ENCODE peak calls at places on chromosome 14, in ten cellular contexts. One of them, this sample, is unnamed.

GRCh38 chr14:55427439-55427838 is 13.0 kb downstream of the TBPL2 start:
- DNase-seq in iPS-NIHi11: no peak
- DNase-seq in stimulated activated CD4-positive, alpha-beta T cell treated with anti-CD3 and anti-CD28 coated beads, Interleukin-4, amount 100 ng/mL, for 48 hours: no peak
- DNase-seq in central memory CD8-positive, alpha-beta T cell: no peak
- DNase-seq in fibroblast of the aortic adventitia: no peak
- DNase-seq in fibroblast of pulmonary artery: no peak
- DNase-seq in GM03348: no peak
- DNase-seq in NCI-H2029 treated with DMSO at 0.1 percent for 48 hours: no peak
- DNase-seq in effector memory CD4-positive, alpha-beta T cell: no peak
- DNase-seq in neuronal stem cell: no peak
- DNase-seq in this sample: no peak

GRCh38 chr14:89252887-89253532 is 164.0 kb downstream of the FOXN3 start:
- DNase-seq in stimulated activated CD4-positive, alpha-beta T cell treated with anti-CD3 and anti-CD28 coated beads, Interleukin-4, amount 100 ng/mL, for 48 hours: no peak
- DNase-seq in fibroblast of the aortic adventitia: no peak
- DNase-seq in effector memory CD4-positive, alpha-beta T cell: no peak
- DNase-seq in fibroblast of pulmonary artery: peak; percentile 17
- DNase-seq in NCI-H2029 treated with DMSO at 0.1 percent for 48 hours: no peak
- DNase-seq in iPS-NIHi11: peak; percentile 31
- DNase-seq in neuronal stem cell: no peak
- DNase-seq in GM03348: no peak
- DNase-seq in central memory CD8-positive, alpha-beta T cell: no peak
- DNase-seq in this sample: no peak

GRCh38 chr14:104252256-104253215 is 114.1 kb downstream of the KIF26A start:
- DNase-seq in stimulated activated CD4-positive, alpha-beta T cell treated with anti-CD3 and anti-CD28 coated beads, Interleukin-4, amount 100 ng/mL, for 48 hours: no peak
- DNase-seq in GM03348: no peak
- DNase-seq in neuronal stem cell: no peak
- DNase-seq in iPS-NIHi11: no peak
- DNase-seq in NCI-H2029 treated with DMSO at 0.1 percent for 48 hours: no peak
- DNase-seq in effector memory CD4-positive, alpha-beta T cell: no peak
- DNase-seq in fibroblast of pulmonary artery: no peak
- DNase-seq in central memory CD8-positive, alpha-beta T cell: no peak
- DNase-seq in fibroblast of the aortic adventitia: no peak
- DNase-seq in this sample: no peak

GRCh38 chr14:23929822-23930294 is 23.7 kb upstream of the DHRS4 start:
- DNase-seq in central memory CD8-positive, alpha-beta T cell: peak; percentile 87
- DNase-seq in iPS-NIHi11: peak; percentile 89
- DNase-seq in fibroblast of pulmonary artery: peak; percentile 73
- DNase-seq in NCI-H2029 treated with DMSO at 0.1 percent for 48 hours: no peak
- DNase-seq in effector memory CD4-positive, alpha-beta T cell: peak; percentile 59
- DNase-seq in GM03348: peak; percentile 85
- DNase-seq in fibroblast of the aortic adventitia: peak; percentile 74
- DNase-seq in neuronal stem cell: peak; percentile 81
- DNase-seq in stimulated activated CD4-positive, alpha-beta T cell treated with anti-CD3 and anti-CD28 coated beads, Interleukin-4, amount 100 ng/mL, for 48 hours: peak; percentile 73
- DNase-seq in this sample: peak; percentile 79

GRCh38 chr14:44736326-44736725 is 225.4 kb downstream of the KLHL28 start:
- DNase-seq in effector memory CD4-positive, alpha-beta T cell: no peak
- DNase-seq in stimulated activated CD4-positive, alpha-beta T cell treated with anti-CD3 and anti-CD28 coated beads, Interleukin-4, amount 100 ng/mL, for 48 hours: no peak
- DNase-seq in NCI-H2029 treated with DMSO at 0.1 percent for 48 hours: no peak
- DNase-seq in iPS-NIHi11: no peak
- DNase-seq in neuronal stem cell: no peak
- DNase-seq in fibroblast of pulmonary artery: peak; percentile 12
- DNase-seq in GM03348: no peak
- DNase-seq in fibroblast of the aortic adventitia: peak; percentile 27
- DNase-seq in central memory CD8-positive, alpha-beta T cell: no peak
- DNase-seq in this sample: no peak

GRCh38 chr14:28300356-28300755 is 466.2 kb upstream of the FOXG1 start:
- DNase-seq in effector memory CD4-positive, alpha-beta T cell: no peak
- DNase-seq in fibroblast of pulmonary artery: no peak
- DNase-seq in central memory CD8-positive, alpha-beta T cell: no peak
- DNase-seq in fibroblast of the aortic adventitia: peak; percentile 27
- DNase-seq in iPS-NIHi11: no peak
- DNase-seq in NCI-H2029 treated with DMSO at 0.1 percent for 48 hours: no peak
- DNase-seq in neuronal stem cell: no peak
- DNase-seq in GM03348: no peak
- DNase-seq in stimulated activated CD4-positive, alpha-beta T cell treated with anti-CD3 and anti-CD28 coated beads, Interleukin-4, amount 100 ng/mL, for 48 hours: no peak
- DNase-seq in this sample: no peak

GRCh38 chr14:100078997-100079561 is 13.9 kb downstream of the EVL start:
- DNase-seq in effector memory CD4-positive, alpha-beta T cell: peak; percentile 79
- DNase-seq in stimulated activated CD4-positive, alpha-beta T cell treated with anti-CD3 and anti-CD28 coated beads, Interleukin-4, amount 100 ng/mL, for 48 hours: peak; percentile 65
- DNase-seq in fibroblast of pulmonary artery: peak; percentile 37
- DNase-seq in neuronal stem cell: no peak
- DNase-seq in iPS-NIHi11: peak; percentile 38
- DNase-seq in NCI-H2029 treated with DMSO at 0.1 percent for 48 hours: no peak
- DNase-seq in GM03348: peak; percentile 56
- DNase-seq in fibroblast of the aortic adventitia: peak; percentile 57
- DNase-seq in central memory CD8-positive, alpha-beta T cell: peak; percentile 68
- DNase-seq in this sample: no peak

GRCh38 chr14:61438860-61439765 is 117.7 kb downstream of the PRKCH start:
- DNase-seq in iPS-NIHi11: peak; percentile 77
- DNase-seq in central memory CD8-positive, alpha-beta T cell: no peak
- DNase-seq in fibroblast of pulmonary artery: peak; percentile 82
- DNase-seq in neuronal stem cell: peak; percentile 12
- DNase-seq in stimulated activated CD4-positive, alpha-beta T cell treated with anti-CD3 and anti-CD28 coated beads, Interleukin-4, amount 100 ng/mL, for 48 hours: no peak
- DNase-seq in NCI-H2029 treated with DMSO at 0.1 percent for 48 hours: peak; percentile 99
- DNase-seq in GM03348: peak; percentile 29
- DNase-seq in fibroblast of the aortic adventitia: peak; percentile 75
- DNase-seq in effector memory CD4-positive, alpha-beta T cell: peak; percentile 23
- DNase-seq in this sample: no peak

GRCh38 chr14:70995671-70996070 is 88.4 kb downstream of the PCNX1 start:
- DNase-seq in fibroblast of pulmonary artery: no peak
- DNase-seq in iPS-NIHi11: peak; percentile 36
- DNase-seq in central memory CD8-positive, alpha-beta T cell: no peak
- DNase-seq in GM03348: no peak
- DNase-seq in fibroblast of the aortic adventitia: no peak
- DNase-seq in effector memory CD4-positive, alpha-beta T cell: no peak
- DNase-seq in neuronal stem cell: no peak
- DNase-seq in NCI-H2029 treated with DMSO at 0.1 percent for 48 hours: no peak
- DNase-seq in stimulated activated CD4-positive, alpha-beta T cell treated with anti-CD3 and anti-CD28 coated beads, Interleukin-4, amount 100 ng/mL, for 48 hours: no peak
- DNase-seq in this sample: no peak

GRCh38 chr14:64841772-64842490 is 37.8 kb downstream of the SPTB start:
- DNase-seq in iPS-NIHi11: no peak
- DNase-seq in fibroblast of pulmonary artery: no peak
- DNase-seq in stimulated activated CD4-positive, alpha-beta T cell treated with anti-CD3 and anti-CD28 coated beads, Interleukin-4, amount 100 ng/mL, for 48 hours: no peak
- DNase-seq in fibroblast of the aortic adventitia: no peak
- DNase-seq in GM03348: no peak
- DNase-seq in NCI-H2029 treated with DMSO at 0.1 percent for 48 hours: no peak
- DNase-seq in effector memory CD4-positive, alpha-beta T cell: no peak
- DNase-seq in central memory CD8-positive, alpha-beta T cell: no peak
- DNase-seq in neuronal stem cell: no peak
- DNase-seq in this sample: no peak

GRCh38 chr14:65502676-65503124 is 90.2 kb downstream of the FUT8 start:
- DNase-seq in iPS-NIHi11: peak; percentile 5
- DNase-seq in fibroblast of the aortic adventitia: peak; percentile 77
- DNase-seq in fibroblast of pulmonary artery: peak; percentile 81
- DNase-seq in NCI-H2029 treated with DMSO at 0.1 percent for 48 hours: no peak
- DNase-seq in neuronal stem cell: no peak
- DNase-seq in effector memory CD4-positive, alpha-beta T cell: no peak
- DNase-seq in stimulated activated CD4-positive, alpha-beta T cell treated with anti-CD3 and anti-CD28 coated beads, Interleukin-4, amount 100 ng/mL, for 48 hours: no peak
- DNase-seq in central memory CD8-positive, alpha-beta T cell: no peak
- DNase-seq in GM03348: peak; percentile 30
- DNase-seq in this sample: no peak

GRCh38 chr14:71319646-71320045 is 412.4 kb downstream of the PCNX1 start:
- DNase-seq in iPS-NIHi11: peak; percentile 18
- DNase-seq in NCI-H2029 treated with DMSO at 0.1 percent for 48 hours: no peak
- DNase-seq in fibroblast of the aortic adventitia: peak; percentile 48
- DNase-seq in GM03348: no peak
- DNase-seq in fibroblast of pulmonary artery: peak; percentile 48
- DNase-seq in effector memory CD4-positive, alpha-beta T cell: no peak
- DNase-seq in central memory CD8-positive, alpha-beta T cell: no peak
- DNase-seq in neuronal stem cell: no peak
- DNase-seq in stimulated activated CD4-positive, alpha-beta T cell treated with anti-CD3 and anti-CD28 coated beads, Interleukin-4, amount 100 ng/mL, for 48 hours: no peak
- DNase-seq in this sample: peak; percentile 17

GRCh38 chr14:57293851-57294837 is 25.4 kb downstream of the AP5M1 start:
- DNase-seq in neuronal stem cell: no peak
- DNase-seq in iPS-NIHi11: no peak
- DNase-seq in stimulated activated CD4-positive, alpha-beta T cell treated with anti-CD3 and anti-CD28 coated beads, Interleukin-4, amount 100 ng/mL, for 48 hours: no peak
- DNase-seq in effector memory CD4-positive, alpha-beta T cell: no peak
- DNase-seq in NCI-H2029 treated with DMSO at 0.1 percent for 48 hours: peak; percentile 10
- DNase-seq in fibroblast of pulmonary artery: peak; percentile 49
- DNase-seq in fibroblast of the aortic adventitia: peak; percentile 56
- DNase-seq in GM03348: peak; percentile 11
- DNase-seq in central memory CD8-positive, alpha-beta T cell: no peak
- DNase-seq in this sample: no peak

GRCh38 chr14:80862983-80863382 is 78.6 kb downstream of the CEP128 start:
- DNase-seq in effector memory CD4-positive, alpha-beta T cell: no peak
- DNase-seq in fibroblast of the aortic adventitia: peak; percentile 16
- DNase-seq in GM03348: peak; percentile 14
- DNase-seq in neuronal stem cell: no peak
- DNase-seq in iPS-NIHi11: no peak
- DNase-seq in NCI-H2029 treated with DMSO at 0.1 percent for 48 hours: no peak
- DNase-seq in stimulated activated CD4-positive, alpha-beta T cell treated with anti-CD3 and anti-CD28 coated beads, Interleukin-4, amount 100 ng/mL, for 48 hours: no peak
- DNase-seq in fibroblast of pulmonary artery: peak; percentile 8
- DNase-seq in central memory CD8-positive, alpha-beta T cell: no peak
- DNase-seq in this sample: no peak

GRCh38 chr14:100448376-100448775 is 125.2 kb downstream of the SLC25A47 start:
- DNase-seq in neuronal stem cell: no peak
- DNase-seq in fibroblast of pulmonary artery: no peak
- DNase-seq in NCI-H2029 treated with DMSO at 0.1 percent for 48 hours: no peak
- DNase-seq in stimulated activated CD4-positive, alpha-beta T cell treated with anti-CD3 and anti-CD28 coated beads, Interleukin-4, amount 100 ng/mL, for 48 hours: no peak
- DNase-seq in effector memory CD4-positive, alpha-beta T cell: no peak
- DNase-seq in fibroblast of the aortic adventitia: no peak
- DNase-seq in central memory CD8-positive, alpha-beta T cell: no peak
- DNase-seq in iPS-NIHi11: no peak
- DNase-seq in GM03348: no peak
- DNase-seq in this sample: no peak

GRCh38 chr14:31051023-31051422 is 24.8 kb upstream of the STRN3 start:
- DNase-seq in neuronal stem cell: no peak
- DNase-seq in iPS-NIHi11: no peak
- DNase-seq in central memory CD8-positive, alpha-beta T cell: no peak
- DNase-seq in fibroblast of the aortic adventitia: no peak
- DNase-seq in stimulated activated CD4-positive, alpha-beta T cell treated with anti-CD3 and anti-CD28 coated beads, Interleukin-4, amount 100 ng/mL, for 48 hours: no peak
- DNase-seq in GM03348: no peak
- DNase-seq in fibroblast of pulmonary artery: no peak
- DNase-seq in effector memory CD4-positive, alpha-beta T cell: no peak
- DNase-seq in NCI-H2029 treated with DMSO at 0.1 percent for 48 hours: no peak
- DNase-seq in this sample: no peak

GRCh38 chr14:63663428-63664142 is 21.9 kb upstream of the WDR89 start:
- DNase-seq in stimulated activated CD4-positive, alpha-beta T cell treated with anti-CD3 and anti-CD28 coated beads, Interleukin-4, amount 100 ng/mL, for 48 hours: no peak
- DNase-seq in fibroblast of the aortic adventitia: no peak
- DNase-seq in fibroblast of pulmonary artery: no peak
- DNase-seq in neuronal stem cell: no peak
- DNase-seq in central memory CD8-positive, alpha-beta T cell: no peak
- DNase-seq in NCI-H2029 treated with DMSO at 0.1 percent for 48 hours: no peak
- DNase-seq in effector memory CD4-positive, alpha-beta T cell: no peak
- DNase-seq in GM03348: no peak
- DNase-seq in iPS-NIHi11: peak; percentile 21
- DNase-seq in this sample: no peak

GRCh38 chr14:68880581-68881105 is 87.8 kb upstream of the ZFP36L1 start:
- DNase-seq in effector memory CD4-positive, alpha-beta T cell: no peak
- DNase-seq in central memory CD8-positive, alpha-beta T cell: no peak
- DNase-seq in fibroblast of pulmonary artery: no peak
- DNase-seq in NCI-H2029 treated with DMSO at 0.1 percent for 48 hours: no peak
- DNase-seq in GM03348: no peak
- DNase-seq in stimulated activated CD4-positive, alpha-beta T cell treated with anti-CD3 and anti-CD28 coated beads, Interleukin-4, amount 100 ng/mL, for 48 hours: no peak
- DNase-seq in iPS-NIHi11: no peak
- DNase-seq in fibroblast of the aortic adventitia: no peak
- DNase-seq in neuronal stem cell: no peak
- DNase-seq in this sample: no peak

GRCh38 chr14:104048758-104049496 is 36.6 kb upstream of the ASPG start:
- DNase-seq in iPS-NIHi11: no peak
- DNase-seq in fibroblast of pulmonary artery: peak; percentile 59
- DNase-seq in effector memory CD4-positive, alpha-beta T cell: no peak
- DNase-seq in NCI-H2029 treated with DMSO at 0.1 percent for 48 hours: no peak
- DNase-seq in stimulated activated CD4-positive, alpha-beta T cell treated with anti-CD3 and anti-CD28 coated beads, Interleukin-4, amount 100 ng/mL, for 48 hours: no peak
- DNase-seq in fibroblast of the aortic adventitia: no peak
- DNase-seq in neuronal stem cell: no peak
- DNase-seq in GM03348: peak; percentile 37
- DNase-seq in central memory CD8-positive, alpha-beta T cell: no peak
- DNase-seq in this sample: no peak

GRCh38 chr14:34649344-34649743 is 19.4 kb upstream of the SNX6 start:
- DNase-seq in NCI-H2029 treated with DMSO at 0.1 percent for 48 hours: no peak
- DNase-seq in iPS-NIHi11: no peak
- DNase-seq in central memory CD8-positive, alpha-beta T cell: no peak
- DNase-seq in fibroblast of the aortic adventitia: peak; percentile 79
- DNase-seq in effector memory CD4-positive, alpha-beta T cell: no peak
- DNase-seq in neuronal stem cell: no peak
- DNase-seq in GM03348: peak; percentile 77
- DNase-seq in stimulated activated CD4-positive, alpha-beta T cell treated with anti-CD3 and anti-CD28 coated beads, Interleukin-4, amount 100 ng/mL, for 48 hours: no peak
- DNase-seq in fibroblast of pulmonary artery: peak; percentile 81
- DNase-seq in this sample: no peak

GRCh38 chr14:90137807-90138206 is 76.0 kb downstream of the KCNK13 start:
- DNase-seq in central memory CD8-positive, alpha-beta T cell: no peak
- DNase-seq in fibroblast of pulmonary artery: peak; percentile 12
- DNase-seq in fibroblast of the aortic adventitia: peak; percentile 69
- DNase-seq in NCI-H2029 treated with DMSO at 0.1 percent for 48 hours: no peak
- DNase-seq in iPS-NIHi11: no peak
- DNase-seq in effector memory CD4-positive, alpha-beta T cell: no peak
- DNase-seq in stimulated activated CD4-positive, alpha-beta T cell treated with anti-CD3 and anti-CD28 coated beads, Interleukin-4, amount 100 ng/mL, for 48 hours: no peak
- DNase-seq in neuronal stem cell: no peak
- DNase-seq in GM03348: no peak
- DNase-seq in this sample: no peak

GRCh38 chr14:24903337-24903736 is 146.6 kb downstream of the STXBP6 start:
- DNase-seq in central memory CD8-positive, alpha-beta T cell: no peak
- DNase-seq in effector memory CD4-positive, alpha-beta T cell: no peak
- DNase-seq in stimulated activated CD4-positive, alpha-beta T cell treated with anti-CD3 and anti-CD28 coated beads, Interleukin-4, amount 100 ng/mL, for 48 hours: no peak
- DNase-seq in iPS-NIHi11: no peak
- DNase-seq in fibroblast of pulmonary artery: peak; percentile 60
- DNase-seq in fibroblast of the aortic adventitia: peak; percentile 69
- DNase-seq in NCI-H2029 treated with DMSO at 0.1 percent for 48 hours: no peak
- DNase-seq in neuronal stem cell: no peak
- DNase-seq in GM03348: peak; percentile 35
- DNase-seq in this sample: no peak